ENCODE peak calls at places on chromosomes 6 and 20, in four cellular contexts. One of them, this sample, is unnamed.

GRCh38 chr6:130890531-130890950 is 63.3 kb downstream of the SMLR1 start:
- DNase-seq in A172: no peak
- DNase-seq in aorta: no peak
- DNase-seq in GM23248: peak
- DNase-seq in this sample: no peak

GRCh38 chr20:61980647-61981583 is 84.8 kb downstream of the TAF4 start:
- DNase-seq in A172: peak
- DNase-seq in aorta: peak
- DNase-seq in GM23248: peak
- DNase-seq in this sample: no peak

GRCh38 chr6:134529921-134530320 is 212.0 kb upstream of the SGK1 start:
- DNase-seq in A172: peak
- DNase-seq in aorta: no peak
- DNase-seq in GM23248: peak
- DNase-seq in this sample: peak

GRCh38 chr6:82588020-82588419 is 224.4 kb downstream of the TPBG start:
- DNase-seq in A172: no peak
- DNase-seq in aorta: no peak
- DNase-seq in GM23248: no peak
- DNase-seq in this sample: no peak

GRCh38 chr6:8030920-8031319 is 33.3 kb downstream of the BLOC1S5 start:
- DNase-seq in A172: no peak
- DNase-seq in aorta: no peak
- DNase-seq in GM23248: no peak
- DNase-seq in this sample: no peak

GRCh38 chr6:133418108-133418507 is 177.0 kb downstream of the EYA4 start:
- DNase-seq in A172: no peak
- DNase-seq in aorta: no peak
- DNase-seq in GM23248: no peak
- DNase-seq in this sample: no peak

GRCh38 chr6:125009578-125009977 is 47.3 kb downstream of the RNF217 start:
- DNase-seq in A172: no peak
- DNase-seq in aorta: no peak
- DNase-seq in GM23248: peak
- DNase-seq in this sample: no peak

GRCh38 chr6:6246539-6246938 is 73.9 kb downstream of the F13A1 start:
- DNase-seq in A172: no peak
- DNase-seq in aorta: no peak
- DNase-seq in GM23248: no peak
- DNase-seq in this sample: no peak

GRCh38 chr6:26299286-26300042 is 65.5 kb upstream of the BTN3A2 start:
- DNase-seq in A172: no peak
- DNase-seq in aorta: no peak
- DNase-seq in GM23248: no peak
- DNase-seq in this sample: no peak

GRCh38 chr6:16511723-16512584 is 249.3 kb downstream of the ATXN1 start:
- DNase-seq in A172: no peak
- DNase-seq in aorta: no peak
- DNase-seq in GM23248: no peak
- DNase-seq in this sample: no peak

GRCh38 chr20:24502661-24503060 is 33.2 kb downstream of the SYNDIG1 start:
- DNase-seq in A172: peak
- DNase-seq in aorta: no peak
- DNase-seq in GM23248: peak
- DNase-seq in this sample: no peak

GRCh38 chr6:162313922-162314660 is 413.5 kb downstream of the PRKN start:
- DNase-seq in A172: peak
- DNase-seq in aorta: no peak
- DNase-seq in GM23248: no peak
- DNase-seq in this sample: no peak

GRCh38 chr6:137709424-137710281 is 157.4 kb upstream of the TNFAIP3 start:
- DNase-seq in A172: no peak
- DNase-seq in aorta: no peak
- DNase-seq in GM23248: peak
- DNase-seq in this sample: peak

GRCh38 chr20:58717278-58718091 is 24.9 kb downstream of the NPEPL1 start:
- DNase-seq in A172: no peak
- DNase-seq in aorta: peak
- DNase-seq in GM23248: no peak
- DNase-seq in this sample: no peak

GRCh38 chr6:140460267-140460666 is 1085.8 kb upstream of the CITED2 start:
- DNase-seq in A172: no peak
- DNase-seq in aorta: no peak
- DNase-seq in GM23248: no peak
- DNase-seq in this sample: no peak

GRCh38 chr6:90413867-90414266 is 117.2 kb upstream of the BACH2 start:
- DNase-seq in A172: no peak
- DNase-seq in aorta: no peak
- DNase-seq in GM23248: peak
- DNase-seq in this sample: no peak

GRCh38 chr6:29924731-29925130 is 17.6 kb upstream of the HLA-A start:
- DNase-seq in A172: peak
- DNase-seq in aorta: no peak
- DNase-seq in GM23248: peak
- DNase-seq in this sample: no peak

GRCh38 chr6:129331450-129332138 is 378.4 kb downstream of the ARHGAP18 start:
- DNase-seq in A172: peak
- DNase-seq in aorta: no peak
- DNase-seq in GM23248: peak
- DNase-seq in this sample: peak

GRCh38 chr6:38080349-38080748 is 260.8 kb downstream of the ZFAND3 start:
- DNase-seq in A172: no peak
- DNase-seq in aorta: no peak
- DNase-seq in GM23248: peak
- DNase-seq in this sample: no peak

GRCh38 chr6:108732101-108732870 is 115.9 kb upstream of the ARMC2 start:
- DNase-seq in A172: peak
- DNase-seq in aorta: no peak
- DNase-seq in GM23248: peak
- DNase-seq in this sample: no peak

GRCh38 chr6:54291146-54291545 is 17.1 kb upstream of the TINAG start:
- DNase-seq in A172: peak
- DNase-seq in aorta: no peak
- DNase-seq in GM23248: peak
- DNase-seq in this sample: peak

GRCh38 chr6:30583921-30584320 is 12.7 kb downstream of the ABCF1 start:
- DNase-seq in A172: no peak
- DNase-seq in aorta: no peak
- DNase-seq in GM23248: no peak
- DNase-seq in this sample: no peak

GRCh38 chr20:19565721-19566120 is 192.3 kb upstream of the RIN2 start:
- DNase-seq in A172: no peak
- DNase-seq in aorta: no peak
- DNase-seq in GM23248: peak
- DNase-seq in this sample: no peak

GRCh38 chr20:50982372-50982771 is 23.8 kb downstream of the MOCS3 start:
- DNase-seq in A172: peak
- DNase-seq in aorta: no peak
- DNase-seq in GM23248: peak
- DNase-seq in this sample: no peak

GRCh38 chr6:348860-349396 is 42.6 kb upstream of the IRF4 start:
- DNase-seq in A172: no peak
- DNase-seq in aorta: no peak
- DNase-seq in GM23248: no peak
- DNase-seq in this sample: no peak

GRCh38 chr6:39520411-39520810 is 197.9 kb upstream of the KCNK16 start:
- DNase-seq in A172: no peak
- DNase-seq in aorta: no peak
- DNase-seq in GM23248: peak
- DNase-seq in this sample: no peak

GRCh38 chr20:60228255-60228654 is 270.0 kb downstream of the CDH26 start:
- DNase-seq in A172: no peak
- DNase-seq in aorta: no peak
- DNase-seq in GM23248: no peak
- DNase-seq in this sample: no peak

GRCh38 chr6:95866732-95867131 is 149.0 kb upstream of the FUT9 start:
- DNase-seq in A172: peak
- DNase-seq in aorta: no peak
- DNase-seq in GM23248: no peak
- DNase-seq in this sample: no peak

GRCh38 chr6:109252261-109253041 is 129.8 kb downstream of the CD164 start:
- DNase-seq in A172: no peak
- DNase-seq in aorta: no peak
- DNase-seq in GM23248: no peak
- DNase-seq in this sample: no peak

GRCh38 chr6:33080127-33081089 is 4.6 kb downstream of the HLA-DPB1 start:
- DNase-seq in A172: no peak
- DNase-seq in aorta: peak
- DNase-seq in GM23248: peak
- DNase-seq in this sample: peak

GRCh38 chr20:61146006-61146405 is 106.1 kb upstream of the CDH4 start:
- DNase-seq in A172: no peak
- DNase-seq in aorta: no peak
- DNase-seq in GM23248: no peak
- DNase-seq in this sample: no peak